ENCODE peak calls at places on chromosomes 5 and 9, in seven cellular contexts. One of them, this sample, is unnamed. For H3K4me1, the result is how much of the 10 kb centered on the place peaks cover.

GRCh38 chr9:126002476-126003350 is 255.5 kb downstream of the PBX3 start:
- DNase-seq in heart right ventricle: no peak
- DNase-seq in stomach: no peak
- DNase-seq in HCT116: no peak
- DNase-seq in endothelial cell of umbilical vein: no peak
- DNase-seq in PC-9: no peak
- DNase-seq in OCI-LY7: no peak
- DNase-seq in this sample: no peak

GRCh38 chr9:114307323-114308250 is 15.3 kb upstream of the ORM1 start:
- DNase-seq in heart right ventricle: no peak
- DNase-seq in stomach: peak
- DNase-seq in HCT116: no peak
- DNase-seq in endothelial cell of umbilical vein: no peak
- DNase-seq in PC-9: no peak
- DNase-seq in OCI-LY7: no peak
- DNase-seq in this sample: no peak

GRCh38 chr5:56900395-56900794 is 9.0 kb upstream of the SETD9 start:
- DNase-seq in heart right ventricle: no peak
- DNase-seq in stomach: no peak
- DNase-seq in HCT116: no peak
- DNase-seq in endothelial cell of umbilical vein: peak
- DNase-seq in PC-9: no peak
- DNase-seq in OCI-LY7: no peak
- DNase-seq in this sample: peak

GRCh38 chr5:55994502-55994997 is at the start of gene IL6ST:
- DNase-seq in heart right ventricle: peak
- DNase-seq in stomach: peak
- DNase-seq in HCT116: no peak
- DNase-seq in endothelial cell of umbilical vein: peak
- DNase-seq in PC-9: no peak
- DNase-seq in OCI-LY7: no peak
- DNase-seq in this sample: peak

GRCh38 chr9:72978724-72979123 is 25.9 kb upstream of the ALDH1A1 start:
- DNase-seq in heart right ventricle: no peak
- DNase-seq in stomach: no peak
- DNase-seq in HCT116: no peak
- DNase-seq in endothelial cell of umbilical vein: no peak
- DNase-seq in PC-9: no peak
- DNase-seq in OCI-LY7: no peak
- DNase-seq in this sample: no peak

GRCh38 chr5:155008669-155009068 is 4.9 kb upstream of the KIF4B start:
- DNase-seq in heart right ventricle: no peak
- DNase-seq in stomach: no peak
- DNase-seq in HCT116: peak
- DNase-seq in endothelial cell of umbilical vein: peak
- DNase-seq in PC-9: no peak
- DNase-seq in OCI-LY7: no peak
- DNase-seq in this sample: no peak

GRCh38 chr5:78613151-78613533 is 35.4 kb downstream of the LHFPL2 start:
- DNase-seq in heart right ventricle: no peak
- DNase-seq in stomach: no peak
- DNase-seq in HCT116: no peak
- DNase-seq in endothelial cell of umbilical vein: no peak
- DNase-seq in PC-9: no peak
- DNase-seq in OCI-LY7: no peak
- DNase-seq in this sample: no peak

GRCh38 chr9:11142965-11143738 is 530.4 kb upstream of the PTPRD start:
- DNase-seq in heart right ventricle: no peak
- DNase-seq in stomach: no peak
- DNase-seq in HCT116: no peak
- DNase-seq in endothelial cell of umbilical vein: no peak
- DNase-seq in PC-9: no peak
- DNase-seq in OCI-LY7: no peak
- DNase-seq in this sample: no peak

GRCh38 chr5:139388198-139388821 is 1.4 kb downstream of the MZB1 start:
- DNase-seq in heart right ventricle: no peak
- DNase-seq in stomach: peak
- DNase-seq in HCT116: no peak
- DNase-seq in endothelial cell of umbilical vein: peak
- DNase-seq in PC-9: no peak
- DNase-seq in OCI-LY7: peak
- DNase-seq in this sample: no peak

GRCh38 chr5:136030956-136031611 is 2.3 kb downstream of the TGFBI start:
- DNase-seq in heart right ventricle: no peak
- DNase-seq in stomach: no peak
- DNase-seq in HCT116: no peak
- DNase-seq in endothelial cell of umbilical vein: no peak
- DNase-seq in PC-9: no peak
- DNase-seq in OCI-LY7: peak
- DNase-seq in this sample: no peak

GRCh38 chr5:141695627-141696180 is 13.7 kb upstream of the ARAP3 start:
- DNase-seq in heart right ventricle: peak
- DNase-seq in stomach: peak
- DNase-seq in HCT116: no peak
- DNase-seq in endothelial cell of umbilical vein: peak
- DNase-seq in PC-9: peak
- DNase-seq in OCI-LY7: no peak
- DNase-seq in this sample: peak

GRCh38 chr9:26346942-26347477 is 545.6 kb downstream of the CAAP1 start:
- DNase-seq in heart right ventricle: no peak
- DNase-seq in stomach: no peak
- DNase-seq in HCT116: no peak
- DNase-seq in endothelial cell of umbilical vein: no peak
- DNase-seq in PC-9: no peak
- DNase-seq in OCI-LY7: no peak
- DNase-seq in this sample: no peak

GRCh38 chr5:135559342-135559741 is 19.4 kb downstream of the CXCL14 start:
- DNase-seq in heart right ventricle: no peak
- DNase-seq in stomach: no peak
- DNase-seq in HCT116: peak
- DNase-seq in endothelial cell of umbilical vein: no peak
- DNase-seq in PC-9: no peak
- DNase-seq in OCI-LY7: no peak
- DNase-seq in this sample: no peak

GRCh38 chr5:43520615-43521014 is 5.7 kb upstream of the C5orf34 start:
- DNase-seq in heart right ventricle: no peak
- DNase-seq in stomach: no peak
- DNase-seq in HCT116: no peak
- DNase-seq in endothelial cell of umbilical vein: no peak
- DNase-seq in PC-9: no peak
- DNase-seq in OCI-LY7: no peak
- DNase-seq in this sample: no peak

GRCh38 chr5:32531885-32532520 is 53.4 kb upstream of the SUB1 start:
- DNase-seq in heart right ventricle: no peak
- DNase-seq in stomach: no peak
- DNase-seq in HCT116: no peak
- DNase-seq in endothelial cell of umbilical vein: no peak
- DNase-seq in PC-9: peak
- DNase-seq in OCI-LY7: peak
- DNase-seq in this sample: peak

GRCh38 chr9:98811051-98811650 is 3.7 kb downstream of the GALNT12 start:
- DNase-seq in heart right ventricle: no peak
- DNase-seq in stomach: no peak
- DNase-seq in HCT116: no peak
- DNase-seq in endothelial cell of umbilical vein: peak
- DNase-seq in PC-9: no peak
- DNase-seq in OCI-LY7: no peak
- DNase-seq in this sample: peak

GRCh38 chr5:83077662-83078261 is 415 bp downstream of the XRCC4 start:
- DNase-seq in heart right ventricle: no peak
- DNase-seq in stomach: no peak
- DNase-seq in HCT116: no peak
- DNase-seq in endothelial cell of umbilical vein: no peak
- DNase-seq in PC-9: no peak
- DNase-seq in OCI-LY7: peak
- DNase-seq in this sample: no peak

GRCh38 chr5:126525630-126526245 is 69.3 kb downstream of the ALDH7A1 start:
- DNase-seq in heart right ventricle: peak
- DNase-seq in stomach: peak
- DNase-seq in HCT116: peak
- DNase-seq in endothelial cell of umbilical vein: peak
- DNase-seq in PC-9: no peak
- DNase-seq in OCI-LY7: no peak
- DNase-seq in this sample: no peak

GRCh38 chr5:146878471-146879172 is at the start of gene PPP2R2B:
- DNase-seq in heart right ventricle: peak
- DNase-seq in stomach: peak
- DNase-seq in HCT116: no peak
- DNase-seq in endothelial cell of umbilical vein: no peak
- DNase-seq in PC-9: no peak
- DNase-seq in OCI-LY7: no peak
- DNase-seq in this sample: peak

GRCh38 chr9:33117306-33117705 is 40.8 kb upstream of the SMU1 start:
- DNase-seq in heart right ventricle: no peak
- DNase-seq in stomach: no peak
- DNase-seq in HCT116: no peak
- DNase-seq in endothelial cell of umbilical vein: no peak
- DNase-seq in PC-9: no peak
- DNase-seq in OCI-LY7: no peak
- DNase-seq in this sample: no peak

GRCh38 chr9:93503381-93503780 is 50.0 kb upstream of the FAM120AOS start:
- DNase-seq in heart right ventricle: no peak
- DNase-seq in stomach: no peak
- DNase-seq in HCT116: no peak
- DNase-seq in endothelial cell of umbilical vein: no peak
- DNase-seq in PC-9: no peak
- DNase-seq in OCI-LY7: no peak
- DNase-seq in this sample: no peak

GRCh38 chr9:93500571-93501298 is 47.4 kb upstream of the FAM120AOS start:
- DNase-seq in heart right ventricle: no peak
- DNase-seq in stomach: no peak
- DNase-seq in HCT116: no peak
- DNase-seq in endothelial cell of umbilical vein: peak
- DNase-seq in PC-9: no peak
- DNase-seq in OCI-LY7: no peak
- DNase-seq in this sample: no peak

GRCh38 chr9:93496285-93496684 is 42.9 kb upstream of the FAM120AOS start:
- DNase-seq in heart right ventricle: no peak
- DNase-seq in stomach: no peak
- DNase-seq in HCT116: no peak
- DNase-seq in endothelial cell of umbilical vein: no peak
- DNase-seq in PC-9: no peak
- DNase-seq in OCI-LY7: no peak
- DNase-seq in this sample: peak

GRCh38 chr9:93505518-93506123 is 52.2 kb upstream of the FAM120AOS start:
- DNase-seq in heart right ventricle: no peak
- DNase-seq in stomach: no peak
- DNase-seq in HCT116: no peak
- DNase-seq in endothelial cell of umbilical vein: no peak
- DNase-seq in PC-9: no peak
- DNase-seq in OCI-LY7: no peak
- DNase-seq in this sample: no peak

DNA sequence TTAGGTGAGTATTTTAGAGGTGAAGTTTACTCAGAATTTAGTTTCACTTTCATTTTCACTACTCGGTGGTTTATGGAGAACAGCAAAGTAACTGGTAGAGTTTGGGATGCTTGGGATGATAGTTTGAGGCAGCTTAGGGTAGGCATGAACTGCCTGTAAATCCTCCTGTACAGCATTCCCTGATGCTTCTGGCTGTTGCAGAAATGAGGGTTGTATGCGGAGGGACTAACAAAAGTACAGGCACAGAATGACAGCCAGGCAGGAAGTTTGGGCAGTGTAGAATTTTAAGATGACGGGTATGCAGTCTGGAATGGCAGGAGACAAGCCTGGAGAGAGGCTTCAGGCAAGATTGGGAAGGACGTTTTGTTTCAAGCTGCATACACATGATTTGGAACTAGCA is 48.0 kb upstream of the FAM120AOS start:
- DNase-seq in heart right ventricle: no peak
- DNase-seq in stomach: no peak
- DNase-seq in HCT116: no peak
- DNase-seq in endothelial cell of umbilical vein: peak
- DNase-seq in PC-9: no peak
- DNase-seq in OCI-LY7: peak
- DNase-seq in this sample: peak
- H3K27ac ChIP-seq in heart right ventricle: peak
- H3K27ac ChIP-seq in stomach: peak
- H3K27ac ChIP-seq in HCT116: no peak
- H3K27ac ChIP-seq in endothelial cell of umbilical vein: peak
- H3K27ac ChIP-seq in PC-9: no peak
- H3K27ac ChIP-seq in OCI-LY7: no peak
- H3K27ac ChIP-seq in this sample: peak

DNA sequence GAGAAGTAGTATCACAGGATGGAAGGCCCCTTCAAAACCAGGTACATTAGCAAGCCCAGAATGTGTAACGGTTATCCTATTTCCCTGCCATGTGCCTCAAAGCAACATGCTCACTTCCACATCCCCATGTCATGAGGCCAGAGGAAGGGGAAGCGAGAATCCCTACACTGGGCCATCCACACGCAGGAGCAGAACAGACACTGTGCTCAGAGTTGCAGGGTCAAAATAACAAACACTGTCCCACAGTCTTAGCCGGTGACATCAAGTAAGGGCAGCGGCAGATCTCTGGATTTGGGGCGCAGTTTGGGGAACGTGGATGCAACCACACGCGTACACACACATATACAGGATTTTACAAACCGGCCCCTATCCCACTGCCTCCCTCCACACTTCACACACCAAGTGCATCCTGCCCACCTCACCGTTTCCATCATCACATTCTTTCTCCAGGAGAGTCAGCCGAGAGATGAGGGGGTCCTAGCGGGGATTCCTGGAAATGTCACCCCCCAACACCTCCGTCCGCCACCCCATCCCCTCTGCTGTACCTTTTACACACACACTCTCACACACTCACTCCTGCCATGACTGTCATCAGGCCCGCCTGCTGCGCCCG is 774 bp downstream of the APBA1 start:
- DNase-seq in heart right ventricle: peak
- DNase-seq in stomach: no peak
- DNase-seq in HCT116: no peak
- DNase-seq in endothelial cell of umbilical vein: no peak
- DNase-seq in PC-9: no peak
- DNase-seq in OCI-LY7: no peak
- DNase-seq in this sample: no peak
- H3K4me1 ChIP-seq in heart right ventricle: under half
- H3K4me1 ChIP-seq in stomach: under half
- H3K4me1 ChIP-seq in HCT116: under half
- H3K4me1 ChIP-seq in endothelial cell of umbilical vein: under half
- H3K4me1 ChIP-seq in PC-9: under half
- H3K4me1 ChIP-seq in OCI-LY7: under half
- H3K4me1 ChIP-seq in this sample: under half

DNA sequence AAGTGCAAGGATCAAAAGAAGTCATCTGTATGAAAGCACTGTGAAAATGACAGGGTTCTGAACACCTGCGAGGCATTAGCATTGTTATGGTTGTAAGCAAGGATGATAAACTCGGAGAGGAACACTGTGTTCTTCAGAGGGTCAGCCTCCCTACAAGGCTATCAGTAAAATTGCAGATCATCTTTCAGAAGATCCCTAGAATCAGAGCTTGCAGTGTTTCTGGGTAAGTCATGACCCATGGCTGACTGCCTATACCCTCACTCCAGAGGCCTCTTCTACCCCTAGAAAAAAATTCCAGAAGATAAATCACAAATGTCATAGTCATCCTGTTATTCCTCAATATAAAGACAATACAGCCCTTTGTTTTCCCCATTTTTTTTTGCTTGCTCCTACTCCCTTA is 292.6 kb downstream of the DMAC1 start:
- DNase-seq in heart right ventricle: peak
- DNase-seq in stomach: no peak
- DNase-seq in HCT116: no peak
- DNase-seq in endothelial cell of umbilical vein: no peak
- DNase-seq in PC-9: no peak
- DNase-seq in OCI-LY7: no peak
- DNase-seq in this sample: no peak
- H3K27ac ChIP-seq in heart right ventricle: no peak
- H3K27ac ChIP-seq in stomach: no peak
- H3K27ac ChIP-seq in HCT116: no peak
- H3K27ac ChIP-seq in endothelial cell of umbilical vein: no peak
- H3K27ac ChIP-seq in PC-9: no peak
- H3K27ac ChIP-seq in OCI-LY7: no peak
- H3K27ac ChIP-seq in this sample: no peak

GRCh38 chr5:150789431-150789830 is 10.9 kb downstream of the SMIM3 start:
- DNase-seq in heart right ventricle: no peak
- DNase-seq in stomach: no peak
- DNase-seq in HCT116: no peak
- DNase-seq in endothelial cell of umbilical vein: no peak
- DNase-seq in PC-9: no peak
- DNase-seq in OCI-LY7: no peak
- DNase-seq in this sample: no peak
- H3K4me1 ChIP-seq in heart right ventricle: half or more
- H3K4me1 ChIP-seq in stomach: half or more
- H3K4me1 ChIP-seq in HCT116: half or more
- H3K4me1 ChIP-seq in endothelial cell of umbilical vein: under half
- H3K4me1 ChIP-seq in PC-9: under half
- H3K4me1 ChIP-seq in OCI-LY7: under half
- H3K4me1 ChIP-seq in this sample: under half